ENCODE peak calls at places on chromosome 15, in eight cellular contexts. One of them, this sample, is unnamed.

GRCh38 chr15:77821188-77821958 is 188.7 kb upstream of the LINGO1 start:
- DNase-seq in NCI-H2107: no peak
- DNase-seq in HCEC 1CT: peak
- DNase-seq in NCI-H774: peak
- DNase-seq in GM23338: peak
- DNase-seq in smooth muscle cell of the brain vasculature: peak
- DNase-seq in NCI-H1436 treated with DMSO at 0.1 percent for 48 hours: no peak
- DNase-seq in A172: peak
- DNase-seq in this sample: peak

GRCh38 chr15:90903733-90904536 is 833 bp downstream of the MAN2A2 start:
- DNase-seq in NCI-H2107: no peak
- DNase-seq in GM23338: peak
- DNase-seq in NCI-H774: no peak
- DNase-seq in NCI-H1436 treated with DMSO at 0.1 percent for 48 hours: no peak
- DNase-seq in A172: no peak
- DNase-seq in HCEC 1CT: no peak
- DNase-seq in smooth muscle cell of the brain vasculature: no peak
- DNase-seq in this sample: peak

GRCh38 chr15:72722071-72722696 is 36.2 kb downstream of the BBS4 start:
- DNase-seq in GM23338: peak
- DNase-seq in NCI-H1436 treated with DMSO at 0.1 percent for 48 hours: no peak
- DNase-seq in NCI-H774: peak
- DNase-seq in smooth muscle cell of the brain vasculature: peak
- DNase-seq in HCEC 1CT: peak
- DNase-seq in NCI-H2107: peak
- DNase-seq in A172: peak
- DNase-seq in this sample: peak

GRCh38 chr15:57153140-57153539 is 223.2 kb upstream of the CGNL1 start:
- DNase-seq in NCI-H1436 treated with DMSO at 0.1 percent for 48 hours: no peak
- DNase-seq in HCEC 1CT: peak
- DNase-seq in NCI-H2107: no peak
- DNase-seq in GM23338: no peak
- DNase-seq in NCI-H774: no peak
- DNase-seq in smooth muscle cell of the brain vasculature: no peak
- DNase-seq in A172: peak
- DNase-seq in this sample: no peak

GRCh38 chr15:94119923-94120775 is 111.2 kb upstream of the MCTP2 start:
- DNase-seq in A172: peak
- DNase-seq in NCI-H1436 treated with DMSO at 0.1 percent for 48 hours: peak
- DNase-seq in GM23338: peak
- DNase-seq in HCEC 1CT: peak
- DNase-seq in NCI-H2107: peak
- DNase-seq in smooth muscle cell of the brain vasculature: peak
- DNase-seq in NCI-H774: peak
- DNase-seq in this sample: peak

GRCh38 chr15:31262901-31263671 is 63.5 kb upstream of the KLF13 start:
- DNase-seq in A172: no peak
- DNase-seq in smooth muscle cell of the brain vasculature: no peak
- DNase-seq in NCI-H1436 treated with DMSO at 0.1 percent for 48 hours: no peak
- DNase-seq in NCI-H774: no peak
- DNase-seq in HCEC 1CT: no peak
- DNase-seq in NCI-H2107: no peak
- DNase-seq in GM23338: no peak
- DNase-seq in this sample: no peak

GRCh38 chr15:83289160-83289559 is 4.7 kb upstream of the BNC1 start:
- DNase-seq in NCI-H2107: no peak
- DNase-seq in GM23338: no peak
- DNase-seq in NCI-H774: no peak
- DNase-seq in NCI-H1436 treated with DMSO at 0.1 percent for 48 hours: no peak
- DNase-seq in HCEC 1CT: peak
- DNase-seq in A172: no peak
- DNase-seq in smooth muscle cell of the brain vasculature: no peak
- DNase-seq in this sample: no peak

GRCh38 chr15:78873796-78874761 is 1.4 kb downstream of the MORF4L1 start:
- DNase-seq in A172: no peak
- DNase-seq in smooth muscle cell of the brain vasculature: no peak
- DNase-seq in GM23338: peak
- DNase-seq in NCI-H1436 treated with DMSO at 0.1 percent for 48 hours: no peak
- DNase-seq in HCEC 1CT: peak
- DNase-seq in NCI-H2107: no peak
- DNase-seq in NCI-H774: no peak
- DNase-seq in this sample: no peak

GRCh38 chr15:97904196-97904572 is 56.3 kb upstream of the ARRDC4 start:
- DNase-seq in NCI-H1436 treated with DMSO at 0.1 percent for 48 hours: no peak
- DNase-seq in A172: peak
- DNase-seq in NCI-H2107: no peak
- DNase-seq in smooth muscle cell of the brain vasculature: no peak
- DNase-seq in NCI-H774: peak
- DNase-seq in GM23338: peak
- DNase-seq in HCEC 1CT: peak
- DNase-seq in this sample: peak